ENCODE peak calls at places on chromosomes 12 and 14, in five cellular contexts. C, T, J, G and A are unnamed samples.
A peak's percentile ranks its signal among the peaks of the same experiment; 100 is the strongest.

GRCh38 chr12:49983892-49984291 is 11.1 kb downstream of the AQP6 start:
- DNase-seq in C (no peak), T (peak; percentile 45), J (no peak), G (no peak), A (no peak)

GRCh38 chr14:36797634-36798033 is 136.0 kb downstream of the PAX9 start:
- DNase-seq in C (no peak), T (no peak), J (no peak), G (no peak), A (no peak)

GRCh38 chr12:11584213-11584855 is 65.1 kb upstream of the ETV6 start:
- DNase-seq in C (no peak), T (peak; percentile 70), J (no peak), G (no peak), A (no peak)

GRCh38 chr14:32331227-32331597 is 2.1 kb downstream of the AKAP6 start:
- DNase-seq in C (no peak), T (no peak), J (no peak), G (no peak), A (no peak)

GRCh38 chr12:117100851-117101673 is 1.8 kb upstream of the TESC start:
- DNase-seq in C (no peak), T (no peak), J (no peak), G (no peak), A (no peak)

GRCh38 chr14:76826122-76826521 is at the start of gene LRRC74A:
- DNase-seq in C (no peak), T (no peak), J (no peak), G (no peak), A (no peak)

GRCh38 chr12:121530600-121531355 is 50.0 kb downstream of the KDM2B start:
- DNase-seq in C (peak; percentile 82), T (peak; percentile 32), J (peak; percentile 81), G (peak; percentile 75), A (peak; percentile 43)

GRCh38 chr12:87775051-87775450 is 254.2 kb downstream of the C12orf50 start:
- DNase-seq in C (no peak), T (no peak), J (no peak), G (no peak), A (no peak)

GRCh38 chr12:31991815-31992214 is 32.6 kb downstream of the RESF1 start:
- DNase-seq in C (peak; percentile 40), T (no peak), J (no peak), G (no peak), A (no peak)

GRCh38 chr14:56247495-56248087 is 129.4 kb downstream of the PELI2 start:
- DNase-seq in C (no peak), T (peak; percentile 41), J (no peak), G (no peak), A (no peak)
- TF ChIP-seq CTCF in C (no peak), T (peak; percentile 28), J (no peak), G (no peak), A (no peak)

DNA sequence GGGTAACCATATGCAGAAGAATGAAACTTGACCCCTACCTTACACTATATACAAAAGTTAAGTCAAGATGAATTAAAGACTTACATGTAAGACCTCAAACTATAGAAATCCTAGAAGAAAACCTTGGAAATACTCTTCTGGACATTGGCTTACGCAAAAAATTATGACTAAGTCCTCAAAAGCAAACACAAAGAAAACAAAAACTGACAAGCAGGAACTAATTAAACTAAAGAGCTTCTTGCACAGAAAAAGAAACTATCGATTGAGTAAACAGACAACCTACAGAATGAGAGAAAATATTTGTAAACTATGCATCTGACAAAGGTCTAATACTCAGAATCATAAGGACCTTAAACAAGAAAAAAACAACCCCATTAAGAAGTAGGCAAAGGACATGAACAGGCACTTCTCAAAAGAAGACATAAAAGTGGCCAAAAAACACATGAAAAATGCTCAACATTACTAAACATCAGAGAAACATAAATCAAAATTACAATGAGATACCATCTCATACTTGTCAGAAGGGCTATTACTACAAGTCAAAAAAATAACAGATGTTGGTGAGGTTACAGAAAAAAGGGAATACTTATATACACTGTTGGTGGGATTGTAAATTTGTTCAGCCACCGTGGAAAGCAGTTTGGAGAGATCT is 37.0 kb upstream of the CFAP54 start:
- DNase-seq in C (no peak), T (peak; percentile 26), J (no peak), G (no peak), A (no peak)
- TF ChIP-seq CTCF in C (no peak), T (no peak), J (no peak), G (no peak), A (no peak)

DNA sequence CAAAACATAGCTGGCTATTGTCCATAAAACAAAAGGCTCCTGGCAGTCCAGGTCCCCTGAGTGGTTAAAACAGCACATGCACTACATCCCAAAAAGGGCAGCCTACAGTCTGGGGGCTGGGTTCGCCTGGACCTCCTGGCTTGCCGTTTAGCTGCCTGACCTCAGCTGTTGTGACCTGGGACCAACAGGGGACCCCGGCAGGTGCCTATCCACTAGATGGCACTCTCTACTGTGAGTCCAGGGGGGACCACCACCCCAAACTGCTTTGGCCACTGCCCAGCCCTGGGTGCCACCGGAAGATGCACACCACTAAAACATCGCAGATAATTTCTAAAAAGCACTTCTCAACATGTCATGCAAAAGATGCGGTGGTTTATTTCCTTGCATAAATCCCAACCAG is 2.9 kb upstream of the RTL1 start:
- DNase-seq in C (no peak), T (no peak), J (no peak), G (no peak), A (no peak)
- TF ChIP-seq CTCF in C (no peak), T (peak; percentile 39), J (no peak), G (no peak), A (no peak)

GRCh38 chr12:129467289-129467688 is 436.5 kb downstream of the TMEM132D start:
- DNase-seq in C (no peak), T (no peak), J (no peak), G (no peak), A (no peak)
- TF ChIP-seq CTCF in C (no peak), T (no peak), J (no peak), G (no peak), A (no peak)

GRCh38 chr14:58947816-58948440 is 240.5 kb upstream of the DAAM1 start:
- DNase-seq in C (peak; percentile 29), T (no peak), J (no peak), G (no peak), A (no peak)
- TF ChIP-seq CTCF in C (peak; percentile 5), T (no peak), J (no peak), G (no peak), A (no peak)

GRCh38 chr12:98343002-98343567 is 172.3 kb upstream of the TMPO start:
- DNase-seq in C (no peak), T (no peak), J (no peak), G (no peak), A (no peak)
- TF ChIP-seq CTCF in C (no peak), T (no peak), J (no peak), G (no peak), A (no peak)

DNA sequence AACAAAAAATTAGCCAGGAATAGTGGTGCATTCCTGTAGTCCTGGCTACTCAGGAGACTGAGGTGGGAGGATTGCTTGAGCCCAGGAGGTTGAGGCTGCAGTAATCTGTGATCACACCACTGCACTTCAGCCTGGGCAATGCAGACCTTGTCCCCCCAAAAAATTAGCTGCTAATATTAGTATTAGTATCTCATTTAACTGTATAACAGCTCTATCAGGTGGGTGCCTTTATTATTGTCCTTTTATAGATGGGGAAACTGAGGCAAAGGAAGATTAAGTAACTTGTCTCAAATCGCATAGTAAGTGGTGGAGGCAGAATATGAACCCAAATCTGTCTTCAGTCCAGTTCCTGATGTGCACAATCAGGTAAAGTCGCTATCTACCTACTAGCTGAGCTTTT is 142.3 kb upstream of the CRY1 start:
- DNase-seq in C (no peak), T (no peak), J (no peak), G (no peak), A (no peak)
- TF ChIP-seq CTCF in C (no peak), T (no peak), J (no peak), G (no peak), A (no peak)